ENCODE peak calls at places on chromosomes 3 and 15, in ten cellular contexts. One of them, this sample, is unnamed.

GRCh38 chr3:10597733-10598132 is 92.3 kb upstream of the ATP2B2 start:
- DNase-seq in activated CD8-positive, alpha-beta memory T cell treated with anti-CD3 and anti-CD28 coated beads for 48 hours: no peak
- DNase-seq in type B pancreatic cell: no peak
- DNase-seq in central memory CD4-positive, alpha-beta T cell: no peak
- DNase-seq in HuH-7: no peak
- DNase-seq in RWPE1: no peak
- DNase-seq in NCI-H524: no peak
- DNase-seq in SW480: no peak
- DNase-seq in stimulated activated CD8-positive, alpha-beta memory T cell treated with anti-CD3 and anti-CD28 coated beads, Interleukin-7, amount 100 ng/mL, for 4 hours: no peak
- DNase-seq in HCEC 1CT: no peak
- DNase-seq in this sample: no peak

GRCh38 chr15:57218826-57219576 is 157.3 kb upstream of the CGNL1 start:
- DNase-seq in activated CD8-positive, alpha-beta memory T cell treated with anti-CD3 and anti-CD28 coated beads for 48 hours: no peak
- DNase-seq in type B pancreatic cell: no peak
- DNase-seq in central memory CD4-positive, alpha-beta T cell: no peak
- DNase-seq in HuH-7: no peak
- DNase-seq in RWPE1: no peak
- DNase-seq in NCI-H524: peak; percentile 99
- DNase-seq in SW480: peak; percentile 23
- DNase-seq in stimulated activated CD8-positive, alpha-beta memory T cell treated with anti-CD3 and anti-CD28 coated beads, Interleukin-7, amount 100 ng/mL, for 4 hours: no peak
- DNase-seq in HCEC 1CT: peak; percentile 87
- DNase-seq in this sample: peak; percentile 83

GRCh38 chr3:16399473-16399872 is 114.0 kb downstream of the RFTN1 start:
- DNase-seq in activated CD8-positive, alpha-beta memory T cell treated with anti-CD3 and anti-CD28 coated beads for 48 hours: no peak
- DNase-seq in type B pancreatic cell: no peak
- DNase-seq in central memory CD4-positive, alpha-beta T cell: no peak
- DNase-seq in HuH-7: no peak
- DNase-seq in RWPE1: no peak
- DNase-seq in NCI-H524: peak; percentile 94
- DNase-seq in SW480: no peak
- DNase-seq in stimulated activated CD8-positive, alpha-beta memory T cell treated with anti-CD3 and anti-CD28 coated beads, Interleukin-7, amount 100 ng/mL, for 4 hours: no peak
- DNase-seq in HCEC 1CT: peak; percentile 54
- DNase-seq in this sample: peak; percentile 78

GRCh38 chr15:69325456-69325971 is 26.8 kb downstream of the PAQR5 start:
- DNase-seq in activated CD8-positive, alpha-beta memory T cell treated with anti-CD3 and anti-CD28 coated beads for 48 hours: no peak
- DNase-seq in type B pancreatic cell: no peak
- DNase-seq in central memory CD4-positive, alpha-beta T cell: no peak
- DNase-seq in HuH-7: no peak
- DNase-seq in RWPE1: no peak
- DNase-seq in NCI-H524: no peak
- DNase-seq in SW480: no peak
- DNase-seq in stimulated activated CD8-positive, alpha-beta memory T cell treated with anti-CD3 and anti-CD28 coated beads, Interleukin-7, amount 100 ng/mL, for 4 hours: no peak
- DNase-seq in HCEC 1CT: no peak
- DNase-seq in this sample: no peak

GRCh38 chr15:73326157-73326556 is 42.6 kb downstream of the HCN4 start:
- DNase-seq in activated CD8-positive, alpha-beta memory T cell treated with anti-CD3 and anti-CD28 coated beads for 48 hours: no peak
- DNase-seq in type B pancreatic cell: no peak
- DNase-seq in central memory CD4-positive, alpha-beta T cell: no peak
- DNase-seq in HuH-7: no peak
- DNase-seq in RWPE1: no peak
- DNase-seq in NCI-H524: peak; percentile 21
- DNase-seq in SW480: no peak
- DNase-seq in stimulated activated CD8-positive, alpha-beta memory T cell treated with anti-CD3 and anti-CD28 coated beads, Interleukin-7, amount 100 ng/mL, for 4 hours: no peak
- DNase-seq in HCEC 1CT: no peak
- DNase-seq in this sample: no peak

GRCh38 chr15:29435811-29436210 is 166.2 kb upstream of the NSMCE3 start:
- DNase-seq in activated CD8-positive, alpha-beta memory T cell treated with anti-CD3 and anti-CD28 coated beads for 48 hours: no peak
- DNase-seq in type B pancreatic cell: no peak
- DNase-seq in central memory CD4-positive, alpha-beta T cell: no peak
- DNase-seq in HuH-7: no peak
- DNase-seq in RWPE1: peak; percentile 21
- DNase-seq in NCI-H524: no peak
- DNase-seq in SW480: peak; percentile 8
- DNase-seq in stimulated activated CD8-positive, alpha-beta memory T cell treated with anti-CD3 and anti-CD28 coated beads, Interleukin-7, amount 100 ng/mL, for 4 hours: no peak
- DNase-seq in HCEC 1CT: peak; percentile 14
- DNase-seq in this sample: peak; percentile 66

GRCh38 chr15:66761723-66762595 is 59.9 kb downstream of the SMAD6 start:
- DNase-seq in activated CD8-positive, alpha-beta memory T cell treated with anti-CD3 and anti-CD28 coated beads for 48 hours: no peak
- DNase-seq in type B pancreatic cell: no peak
- DNase-seq in central memory CD4-positive, alpha-beta T cell: no peak
- DNase-seq in HuH-7: no peak
- DNase-seq in RWPE1: peak; percentile 19
- DNase-seq in NCI-H524: no peak
- DNase-seq in SW480: no peak
- DNase-seq in stimulated activated CD8-positive, alpha-beta memory T cell treated with anti-CD3 and anti-CD28 coated beads, Interleukin-7, amount 100 ng/mL, for 4 hours: no peak
- DNase-seq in HCEC 1CT: no peak
- DNase-seq in this sample: no peak

GRCh38 chr3:73687081-73688004 is 62.6 kb upstream of the PDZRN3 start:
- DNase-seq in activated CD8-positive, alpha-beta memory T cell treated with anti-CD3 and anti-CD28 coated beads for 48 hours: no peak
- DNase-seq in type B pancreatic cell: no peak
- DNase-seq in central memory CD4-positive, alpha-beta T cell: no peak
- DNase-seq in HuH-7: no peak
- DNase-seq in RWPE1: no peak
- DNase-seq in NCI-H524: no peak
- DNase-seq in SW480: no peak
- DNase-seq in stimulated activated CD8-positive, alpha-beta memory T cell treated with anti-CD3 and anti-CD28 coated beads, Interleukin-7, amount 100 ng/mL, for 4 hours: no peak
- DNase-seq in HCEC 1CT: no peak
- DNase-seq in this sample: no peak

This sample was measured in ACHN.